ENCODE peak calls at places on chromosomes 3 and 15, in eight cellular contexts. A, X, K, B, H, E, V and N are unnamed samples. For H3K9me3, the result is how much of the 10 kb centered on the place peaks cover.

GRCh38 chr15:68626739-68627138 is 47.9 kb downstream of the CORO2B start:
- DNase-seq in A (no peak), X (no peak), K (no peak), B (no peak), H (no peak), E (no peak), V (peak), N (no peak)

GRCh38 chr3:112362221-112362620 is 29.3 kb downstream of the CD200 start:
- DNase-seq in A (no peak), X (no peak), K (no peak), B (no peak), H (no peak), E (no peak), V (no peak), N (no peak)

GRCh38 chr15:59039225-59039624 is 51.8 kb downstream of the RNF111 start:
- DNase-seq in A (no peak), X (no peak), K (no peak), B (no peak), H (no peak), E (no peak), V (no peak), N (no peak)

GRCh38 chr15:74184582-74185091 is 11.1 kb downstream of the ISLR start:
- DNase-seq in A (no peak), X (no peak), K (no peak), B (no peak), H (peak), E (no peak), V (no peak), N (no peak)

GRCh38 chr3:154060606-154061380 is 60.4 kb upstream of the ARHGEF26 start:
- DNase-seq in A (no peak), X (no peak), K (peak), B (no peak), H (no peak), E (peak), V (peak), N (no peak)

GRCh38 chr15:75620776-75621536 is 4.6 kb downstream of the SNUPN start:
- DNase-seq in A (peak), X (peak), K (peak), B (peak), H (no peak), E (peak), V (peak), N (peak)

GRCh38 chr15:72063186-72063585 is 54.8 kb downstream of the MYO9A start:
- DNase-seq in A (no peak), X (no peak), K (peak), B (no peak), H (no peak), E (no peak), V (peak), N (no peak)

GRCh38 chr3:62630664-62631063 is 244.6 kb downstream of the CADPS start:
- DNase-seq in A (no peak), X (no peak), K (no peak), B (no peak), H (no peak), E (no peak), V (no peak), N (no peak)

GRCh38 chr3:62965311-62965710 is 90.1 kb upstream of the CADPS start:
- DNase-seq in A (no peak), X (no peak), K (no peak), B (no peak), H (no peak), E (peak), V (no peak), N (no peak)

GRCh38 chr15:64582202-64582601 is 121.8 kb downstream of the ZNF609 start:
- DNase-seq in A (no peak), X (no peak), K (peak), B (no peak), H (no peak), E (peak), V (peak), N (no peak)

GRCh38 chr3:52537726-52538421 is 1.5 kb downstream of the UQCC5 start:
- DNase-seq in A (no peak), X (no peak), K (no peak), B (no peak), H (no peak), E (no peak), V (no peak), N (no peak)

GRCh38 chr3:13715961-13716360 is 163.9 kb downstream of the WNT7A start:
- DNase-seq in A (no peak), X (no peak), K (no peak), B (peak), H (no peak), E (no peak), V (no peak), N (peak)

GRCh38 chr3:174270841-174271240 is 588.3 kb upstream of the NAALADL2 start:
- DNase-seq in A (no peak), X (no peak), K (peak), B (no peak), H (no peak), E (peak), V (peak), N (no peak)

GRCh38 chr3:71581981-71582611 is 1.4 kb downstream of the FOXP1 start:
- DNase-seq in A (peak), X (peak), K (peak), B (no peak), H (peak), E (peak), V (no peak), N (peak)

DNA sequence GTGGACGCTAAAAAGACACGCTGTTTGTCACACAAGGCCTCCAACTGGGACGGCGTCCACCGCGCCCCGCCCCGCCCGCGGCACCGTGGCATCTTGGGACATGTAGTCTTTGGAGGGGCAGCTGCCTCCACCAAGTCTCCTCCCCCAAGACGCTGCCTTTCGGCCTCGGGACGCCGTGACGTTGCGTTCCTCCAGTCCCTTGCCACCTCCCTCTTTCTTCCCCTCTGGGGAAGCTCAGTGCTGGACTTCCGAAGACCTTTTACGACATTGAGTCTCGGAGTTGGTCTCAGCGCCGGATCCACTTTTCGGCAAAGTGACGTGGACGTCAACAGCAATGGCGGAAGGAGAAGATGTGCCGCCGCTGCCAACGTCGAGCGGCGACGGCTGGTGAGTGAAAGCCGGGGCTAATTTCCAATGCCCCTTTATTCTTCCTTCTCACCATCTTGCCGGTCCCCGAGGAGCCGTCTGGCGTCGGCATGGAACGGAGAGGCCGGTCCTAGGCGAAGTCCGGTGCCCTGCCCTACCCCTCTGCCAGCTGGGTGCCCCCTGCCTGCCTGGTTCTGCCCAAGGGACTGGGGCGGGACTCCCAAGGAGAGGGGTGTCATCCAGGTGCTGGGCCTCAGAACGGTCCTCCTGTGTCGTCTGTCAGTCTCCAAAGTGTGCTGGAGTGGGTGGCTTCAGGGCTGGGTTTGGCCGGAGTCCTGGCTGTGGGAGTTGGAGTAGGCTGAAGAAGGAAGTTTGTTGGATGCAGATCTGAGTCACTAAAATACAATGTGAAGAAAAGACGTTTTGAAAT is at the start of gene TBC1D23:
- DNase-seq in A (peak), X (peak), K (peak), B (peak), H (peak), E (peak), V (peak), N (peak)
- H3K9me3 ChIP-seq in A (under half), X (under half), K (under half), B (under half), H (under half), E (under half), V (under half), N (under half)

GRCh38 chr3:106566277-106566676 is 697.5 kb upstream of the CBLB start:
- DNase-seq in A (no peak), X (no peak), K (no peak), B (no peak), H (no peak), E (no peak), V (no peak), N (no peak)
- TF ChIP-seq CTCF in A (no peak), X (no peak), K (peak), B (peak), H (no peak), E (no peak), V (no peak), N (no peak)

GRCh38 chr15:97598353-97598798 is 362.1 kb upstream of the ARRDC4 start:
- DNase-seq in A (no peak), X (no peak), K (no peak), B (no peak), H (no peak), E (no peak), V (no peak), N (no peak)
- H3K9me3 ChIP-seq in A (under half), X (under half), K (under half), B (under half), H (under half), E (under half), V (under half), N (under half)

GRCh38 chr15:19973718-19974117 is 567.9 kb downstream of the GOLGA6L6 start:
- DNase-seq in A (no peak), X (no peak), K (no peak), B (no peak), H (peak), E (no peak), V (no peak), N (no peak)
- TF ChIP-seq CTCF in A (no peak), X (no peak), K (no peak), B (no peak), H (no peak), E (no peak), V (no peak), N (no peak)

DNA sequence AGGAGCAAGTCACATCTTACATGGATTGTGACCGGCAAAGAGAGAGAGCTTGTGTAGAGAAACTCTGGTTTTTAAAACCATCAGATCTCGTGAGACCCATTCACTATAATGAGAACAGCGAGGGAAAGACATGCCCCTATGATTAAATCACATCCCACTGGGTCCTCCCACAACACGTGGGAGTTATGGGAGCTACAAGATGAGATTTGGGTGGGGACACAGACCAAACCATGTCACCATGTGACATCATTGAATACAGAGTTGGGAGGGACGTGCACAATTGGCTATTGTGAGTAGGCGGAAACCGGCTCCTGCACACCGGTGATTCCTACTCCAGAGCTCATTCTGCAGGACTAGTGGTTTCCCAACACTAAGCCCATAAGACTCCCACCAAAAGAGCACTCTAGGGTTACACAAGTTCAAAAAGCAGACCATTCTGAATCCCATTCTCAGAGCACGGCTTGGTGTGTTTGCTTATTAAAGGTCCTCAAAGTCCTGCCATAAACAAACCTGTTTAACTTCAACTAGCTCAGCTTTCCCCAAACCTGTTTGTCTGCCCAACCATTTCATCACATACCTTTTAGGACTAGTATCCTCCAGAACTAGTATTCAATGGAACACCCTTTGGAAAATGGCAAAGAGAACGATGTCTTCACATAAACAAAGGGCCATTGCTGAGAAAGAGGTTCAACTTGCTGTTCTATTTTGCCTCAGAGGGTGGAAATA is 167.6 kb downstream of the TLE3 start:
- DNase-seq in A (no peak), X (no peak), K (no peak), B (no peak), H (no peak), E (no peak), V (no peak), N (no peak)
- H3K9me3 ChIP-seq in A (under half), X (under half), K (under half), B (under half), H (under half), E (under half), V (under half), N (under half)

GRCh38 chr3:16510620-16511319 is 2.7 kb downstream of the RFTN1 start:
- DNase-seq in A (no peak), X (no peak), K (no peak), B (no peak), H (no peak), E (no peak), V (no peak), N (no peak)

GRCh38 chr3:16512435-16513140 is 911 bp downstream of the RFTN1 start:
- DNase-seq in A (peak), X (peak), K (no peak), B (peak), H (peak), E (no peak), V (no peak), N (peak)

GRCh38 chr3:16509721-16510619 is 3.5 kb downstream of the RFTN1 start:
- DNase-seq in A (no peak), X (no peak), K (no peak), B (no peak), H (no peak), E (no peak), V (no peak), N (no peak)

GRCh38 chr3:16513141-16514020 is at the start of gene RFTN1:
- DNase-seq in A (peak), X (no peak), K (peak), B (no peak), H (peak), E (peak), V (peak), N (peak)

GRCh38 chr3:16511561-16512434 is 1.7 kb downstream of the RFTN1 start:
- DNase-seq in A (peak), X (peak), K (peak), B (peak), H (no peak), E (peak), V (peak), N (peak)
- TF ChIP-seq CTCF in A (no peak), X (no peak), K (no peak), B (no peak), H (no peak), E (no peak), V (peak), N (no peak)

DNA sequence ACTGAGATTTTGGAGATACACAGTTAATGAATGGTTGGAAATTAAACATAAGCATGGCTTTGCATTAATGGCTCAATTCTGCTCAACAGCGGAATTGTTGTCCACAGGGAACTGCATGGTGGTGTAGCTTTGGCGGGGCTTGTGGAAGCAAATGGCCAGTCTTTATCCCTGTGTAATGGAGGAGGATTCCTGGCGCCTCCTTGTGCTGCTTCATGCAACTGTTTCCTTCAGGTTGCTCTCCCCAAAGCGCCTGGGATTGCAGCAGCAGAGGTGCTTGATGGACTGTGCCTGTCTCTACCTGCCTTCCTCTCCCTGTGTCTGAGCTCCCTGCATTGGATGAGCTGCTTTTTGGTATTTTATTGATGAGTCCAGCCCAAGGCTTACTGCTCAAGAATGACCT is 72.9 kb upstream of the NDN start:
- DNase-seq in A (no peak), X (no peak), K (no peak), B (no peak), H (no peak), E (no peak), V (no peak), N (no peak)
- H3K9me3 ChIP-seq in A (under half), X (under half), K (under half), B (under half), H (under half), E (under half), V (under half), N (under half)

DNA sequence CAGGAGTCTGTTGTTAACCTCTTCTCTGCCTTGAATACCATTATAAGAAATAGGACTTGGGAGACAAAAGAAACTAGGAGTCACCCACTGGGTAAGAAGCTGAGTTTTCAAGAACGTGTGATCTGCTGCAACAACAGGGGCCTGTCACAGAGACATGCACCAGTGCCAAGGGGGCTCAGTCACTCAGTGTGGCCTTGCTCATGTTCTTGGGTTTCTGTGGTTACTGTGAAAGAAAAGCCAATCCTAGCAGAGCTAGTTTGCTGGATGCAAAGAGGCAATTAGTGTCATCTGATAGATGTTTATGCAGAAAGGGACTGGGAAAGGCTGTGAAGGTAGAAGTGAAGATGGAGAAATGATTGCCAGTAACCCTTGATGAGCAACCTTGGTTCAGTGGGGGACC is 126.3 kb downstream of the IQCH start:
- DNase-seq in A (no peak), X (no peak), K (no peak), B (no peak), H (no peak), E (no peak), V (no peak), N (no peak)
- TF ChIP-seq CTCF in A (no peak), X (no peak), K (no peak), B (no peak), H (no peak), E (no peak), V (no peak), N (no peak)